ENCODE peak calls at places on chromosomes 12 and 14, in ten cellular contexts. W, M, F, T, X, C, J, I, L and S are unnamed samples.

GRCh38 chr14:56554301-56554700 is 25.3 kb upstream of the TMEM260 start:
- DNase-seq in C (no peak), W (no peak), J (no peak), T (no peak), F (no peak), M (no peak), X (no peak), I (no peak), L (no peak), S (no peak)

GRCh38 chr12:95582230-95583058 is 31.2 kb upstream of the USP44 start:
- DNase-seq in I (peak; percentile 57), X (no peak), M (peak; percentile 63), T (no peak), L (peak; percentile 80), C (peak; percentile 48), F (peak; percentile 46), J (no peak), W (no peak), S (no peak)

GRCh38 chr14:21220874-21221477 is 48.3 kb downstream of the HNRNPC start:
- DNase-seq in J (no peak), I (no peak), L (no peak), C (no peak), W (no peak), T (no peak), X (no peak), M (no peak), F (no peak), S (no peak)

GRCh38 chr12:71938728-71939385 is at the start of gene TPH2:
- DNase-seq in L (peak; percentile 46), X (peak; percentile 25), M (peak; percentile 55), T (peak; percentile 25), C (peak; percentile 49), I (peak; percentile 58), J (peak; percentile 4), F (peak; percentile 67), W (peak; percentile 16), S (no peak)

GRCh38 chr12:2264622-2265306 is 212.0 kb downstream of the CACNA1C start:
- DNase-seq in T (no peak), X (no peak), I (peak; percentile 93), C (no peak), J (no peak), M (no peak), W (no peak), F (no peak), L (peak; percentile 99), S (peak; percentile 98)

GRCh38 chr14:35482994-35483515 is 50.9 kb upstream of the INSM2 start:
- DNase-seq in T (no peak), F (no peak), I (no peak), W (no peak), X (no peak), J (no peak), M (no peak), L (no peak), C (no peak), S (no peak)

GRCh38 chr12:59808317-59808910 is 212.6 kb downstream of the SLC16A7 start:
- DNase-seq in L (peak; percentile 63), F (peak; percentile 36), W (no peak), X (no peak), J (no peak), T (peak; percentile 2), M (peak; percentile 56), I (peak; percentile 47), C (no peak), S (no peak)

GRCh38 chr14:101217972-101218371 is 314.4 kb upstream of the RTL1 start:
- DNase-seq in X (no peak), W (no peak), I (no peak), J (no peak), F (no peak), L (no peak), C (no peak), M (no peak), T (no peak), S (no peak)

GRCh38 chr12:120688527-120689071 is 1.6 kb downstream of the MLEC start:
- DNase-seq in M (peak; percentile 74), F (no peak), I (peak; percentile 25), C (no peak), T (no peak), J (peak; percentile 84), X (no peak), W (no peak), L (peak; percentile 47), S (no peak)

GRCh38 chr14:87866116-87866515 is 126.9 kb downstream of the GALC start:
- DNase-seq in L (no peak), F (no peak), W (no peak), I (no peak), X (no peak), M (no peak), J (no peak), C (no peak), T (no peak), S (no peak)

GRCh38 chr14:54713364-54713763 is 146.4 kb downstream of the SAMD4A start:
- DNase-seq in I (peak; percentile 83), X (no peak), F (no peak), J (no peak), T (no peak), C (no peak), M (no peak), L (peak; percentile 88), W (no peak), S (no peak)

GRCh38 chr12:22821985-22822384 is 197.0 kb downstream of the ETNK1 start:
- DNase-seq in X (no peak), M (no peak), C (no peak), I (peak; percentile 14), T (no peak), L (peak; percentile 0), J (no peak), W (no peak), F (no peak), S (no peak)

GRCh38 chr12:73465106-73465505 is 1072.5 kb upstream of the ATXN7L3B start:
- DNase-seq in T (no peak), I (no peak), X (no peak), M (no peak), L (no peak), F (no peak), W (no peak), J (no peak), C (no peak), S (no peak)

GRCh38 chr12:5022465-5023061 is 21.1 kb upstream of the KCNA5 start:
- DNase-seq in C (peak; percentile 32), X (no peak), F (peak; percentile 22), L (peak; percentile 43), M (peak; percentile 61), T (no peak), J (no peak), I (peak; percentile 77), W (peak; percentile 49), S (no peak)

GRCh38 chr14:51939727-51940126 is 49.6 kb upstream of the RTRAF start:
- DNase-seq in C (no peak), T (no peak), F (no peak), X (no peak), J (no peak), L (peak; percentile 48), I (no peak), M (no peak), W (no peak), S (no peak)